ENCODE peak calls at places on chromosomes 13 and 19, in six cellular contexts. C, O, X, A, U and I are unnamed samples.

GRCh38 chr19:58325623-58326022 is 1.2 kb upstream of the ZSCAN22 start:
- DNase-seq in X (no peak), A (no peak), O (no peak), C (no peak), U (no peak), I (no peak)

GRCh38 chr13:79741006-79741405 is 260.1 kb downstream of the NDFIP2 start:
- DNase-seq in A (no peak), U (no peak), C (no peak), X (no peak), O (no peak), I (no peak)

GRCh38 chr19:46813570-46814358 is 25.4 kb upstream of the SLC1A5 start:
- DNase-seq in X (peak; percentile 75), A (no peak), C (peak; percentile 74), O (peak; percentile 47), U (no peak), I (no peak)

GRCh38 chr19:34253711-34254551 is 423 bp upstream of the GARRE1 start:
- DNase-seq in A (peak; percentile 56), U (peak; percentile 81), C (peak; percentile 92), X (peak; percentile 92), O (peak; percentile 97), I (no peak)

GRCh38 chr19:35213678-35214632 is 14.6 kb downstream of the FAM187B start:
- DNase-seq in O (no peak), C (peak; percentile 77), A (peak; percentile 88), X (peak; percentile 64), U (no peak), I (peak; percentile 74)

GRCh38 chr13:27018230-27018875 is 153.3 kb downstream of the USP12 start:
- DNase-seq in O (no peak), C (no peak), U (no peak), A (peak; percentile 41), X (no peak), I (no peak)

GRCh38 chr13:79126706-79127105 is 279.3 kb downstream of the RBM26 start:
- DNase-seq in A (no peak), U (no peak), X (no peak), C (no peak), O (no peak), I (no peak)

GRCh38 chr13:42048625-42049453 is at the start of gene DGKH:
- DNase-seq in C (peak; percentile 88), X (peak; percentile 86), A (peak; percentile 38), U (peak; percentile 40), O (peak; percentile 94), I (peak; percentile 63)

GRCh38 chr19:11581740-11582139 is 4.3 kb upstream of the ACP5 start:
- DNase-seq in X (no peak), U (no peak), O (no peak), A (no peak), C (no peak), I (no peak)

GRCh38 chr13:50783940-50784339 is 59.6 kb downstream of the DLEU7 start:
- DNase-seq in O (no peak), A (no peak), X (no peak), C (no peak), U (no peak), I (no peak)

GRCh38 chr13:31160857-31161582 is 684 bp downstream of the HSPH1 start:
- DNase-seq in U (peak; percentile 71), O (peak; percentile 65), A (peak; percentile 54), X (peak; percentile 75), C (peak; percentile 79), I (peak; percentile 37)

GRCh38 chr13:59447846-59448620 is 715.7 kb downstream of the DIAPH3 start:
- DNase-seq in A (no peak), C (no peak), O (peak; percentile 50), X (no peak), U (no peak), I (no peak)

GRCh38 chr13:46160474-46161066 is 21.4 kb downstream of the LCP1 start:
- DNase-seq in O (peak; percentile 81), C (no peak), X (no peak), A (no peak), U (no peak), I (no peak)

GRCh38 chr19:4972509-4973230 is 3.8 kb downstream of the KDM4B start:
- DNase-seq in C (no peak), A (peak; percentile 83), X (peak; percentile 19), U (no peak), O (peak; percentile 35), I (no peak)

GRCh38 chr13:46846736-46847135 is 49.8 kb upstream of the ESD start:
- DNase-seq in C (no peak), A (no peak), U (no peak), O (no peak), X (no peak), I (no peak)

GRCh38 chr13:50843256-50844043 is at the start of gene DLEU7:
- DNase-seq in O (peak; percentile 81), A (no peak), U (no peak), X (peak; percentile 49), C (no peak), I (no peak)

GRCh38 chr19:43552616-43553015 is 19.6 kb downstream of the ZNF575 start:
- DNase-seq in A (no peak), U (no peak), O (no peak), C (no peak), X (no peak), I (no peak)

GRCh38 chr13:59774511-59774911 is 389.2 kb downstream of the DIAPH3 start:
- DNase-seq in X (no peak), A (peak; percentile 46), U (no peak), C (no peak), O (no peak), I (no peak)

GRCh38 chr13:102897371-102898138 is 51.7 kb downstream of the ERCC5 start:
- DNase-seq in U (no peak), C (no peak), X (peak; percentile 66), O (no peak), A (no peak), I (no peak)

GRCh38 chr19:38851622-38852230 is 1.9 kb upstream of the HNRNPL start:
- DNase-seq in U (peak; percentile 91), X (peak; percentile 97), O (peak; percentile 95), C (peak; percentile 96), A (peak; percentile 73), I (peak; percentile 73)

GRCh38 chr13:73870970-73871935 is 263.0 kb downstream of the KLF12 start:
- DNase-seq in U (no peak), X (no peak), O (no peak), C (peak; percentile 68), A (no peak), I (no peak)

GRCh38 chr13:85277753-85278152 is 521.5 kb downstream of the SLITRK6 start:
- DNase-seq in A (peak; percentile 55), X (no peak), U (no peak), O (no peak), C (no peak), I (no peak)

GRCh38 chr19:38649305-38650179 is 2.1 kb downstream of the ACTN4 start:
- DNase-seq in U (no peak), C (no peak), A (peak; percentile 88), X (peak; percentile 70), O (peak; percentile 55), I (no peak)

GRCh38 chr19:11377756-11378155 is 3.3 kb downstream of the SWSAP1 start:
- DNase-seq in X (no peak), C (no peak), U (no peak), O (no peak), A (no peak), I (no peak)

GRCh38 chr13:25844559-25845434 is 207.0 kb downstream of the SHISA2 start:
- DNase-seq in U (no peak), C (no peak), A (no peak), X (no peak), O (no peak), I (no peak)

GRCh38 chr13:43782686-43783085 is 4.1 kb downstream of the ENOX1 start:
- DNase-seq in C (no peak), A (peak; percentile 57), X (no peak), O (no peak), U (no peak), I (no peak)

GRCh38 chr13:74867460-74867859 is 614.5 kb downstream of the TBC1D4 start:
- DNase-seq in U (no peak), C (no peak), X (no peak), A (no peak), O (no peak), I (no peak)

DNA sequence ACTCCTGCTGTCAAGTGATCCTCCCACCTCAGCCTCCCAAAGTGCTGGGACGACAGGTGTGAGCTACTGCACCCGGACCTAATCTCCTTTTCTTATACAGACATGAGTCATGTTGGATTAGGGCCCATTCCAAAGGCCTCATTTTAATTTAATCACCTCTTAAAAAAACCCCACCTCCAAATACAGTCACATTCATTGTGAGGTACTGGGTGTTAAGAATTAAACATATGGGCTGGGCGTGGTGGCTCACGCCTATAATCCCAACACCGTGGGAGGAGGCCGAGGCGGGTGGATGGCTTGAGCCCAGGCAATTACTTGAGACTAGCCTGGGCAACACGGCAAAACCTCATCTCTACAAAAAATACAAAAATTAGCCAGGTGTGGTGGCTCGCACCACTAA is 46.6 kb downstream of the PIN1 start:
- DNase-seq in O (no peak), U (no peak), C (no peak), X (no peak), A (peak; percentile 41), I (no peak)
- H3K27me3 ChIP-seq in O (no peaks in the 10 kb centered on the region), U (no peaks in the 10 kb centered on the region), C (no peaks in the 10 kb centered on the region), X (no peaks in the 10 kb centered on the region), A (peaks cover 21% of the 10 kb centered on the region), I (no peaks in the 10 kb centered on the region)

GRCh38 chr13:56886398-56886797 is 254.3 kb upstream of the PRR20A start:
- DNase-seq in O (no peak), X (no peak), A (no peak), U (no peak), C (no peak), I (no peak)
- H3K27me3 ChIP-seq in O (no peaks in the 10 kb centered on the region), X (no peaks in the 10 kb centered on the region), A (no peaks in the 10 kb centered on the region), U (no peaks in the 10 kb centered on the region), C (no peaks in the 10 kb centered on the region), I (no peaks in the 10 kb centered on the region)

GRCh38 chr13:28534210-28534609 is 39.3 kb upstream of the FLT1 start:
- DNase-seq in C (no peak), X (no peak), U (no peak), A (no peak), O (no peak), I (no peak)

GRCh38 chr13:28531956-28532225 is 37.0 kb upstream of the FLT1 start:
- DNase-seq in O (peak; percentile 41), U (no peak), A (no peak), C (no peak), X (no peak), I (no peak)

GRCh38 chr13:28533441-28534166 is 38.7 kb upstream of the FLT1 start:
- DNase-seq in A (no peak), X (no peak), U (no peak), C (no peak), O (peak; percentile 59), I (no peak)

GRCh38 chr13:28532226-28533048 is 37.5 kb upstream of the FLT1 start:
- DNase-seq in X (peak; percentile 66), A (no peak), C (no peak), O (peak; percentile 81), U (no peak), I (no peak)

DNA sequence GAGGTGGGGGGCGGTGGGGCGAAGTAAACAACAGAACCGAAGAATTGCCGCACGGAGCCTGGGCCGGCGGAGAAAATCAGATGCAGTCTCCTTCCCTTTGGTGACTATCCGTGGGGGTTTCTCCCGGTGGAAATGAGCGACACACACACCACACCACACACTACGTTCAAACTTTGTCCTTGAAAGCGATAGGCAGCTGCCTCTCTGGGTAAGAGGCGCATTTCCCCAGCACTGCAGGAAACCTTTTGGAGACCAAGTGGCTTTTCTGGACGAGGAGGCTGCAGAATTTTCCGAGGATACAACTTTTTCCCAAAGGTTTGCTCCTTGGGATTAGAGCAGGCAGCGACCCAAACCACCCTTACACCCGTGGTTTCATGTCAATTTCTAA is 38.1 kb upstream of the FLT1 start:
- DNase-seq in X (no peak), A (no peak), O (no peak), C (no peak), U (no peak), I (no peak)
- H3K27me3 ChIP-seq in X (peaks cover 58% of the 10 kb centered on the region), A (peaks cover 48% of the 10 kb centered on the region), O (peaks cover 21% of the 10 kb centered on the region), C (no peaks in the 10 kb centered on the region), U (peaks cover 51% of the 10 kb centered on the region), I (peaks cover 20% of the 10 kb centered on the region)

GRCh38 chr19:16373539-16373938 is 48.9 kb downstream of the KLF2 start:
- DNase-seq in U (no peak), C (peak; percentile 52), O (no peak), A (no peak), X (peak; percentile 70), I (no peak)
- H3K27me3 ChIP-seq in U (no peaks in the 10 kb centered on the region), C (no peaks in the 10 kb centered on the region), O (no peaks in the 10 kb centered on the region), A (no peaks in the 10 kb centered on the region), X (no peaks in the 10 kb centered on the region), I (no peaks in the 10 kb centered on the region)